ENCODE peak calls at places on chromosomes 12 and 14, in seven cellular contexts. I is cardiac muscle cell; C is NCI-H774; O is NCI-H1105 treated with DMSO at 0.1 percent for 48 hours; E is SJSA1; A is activated CD8-positive, alpha-beta memory T cell treated with anti-CD3 and anti-CD28 coated beads for 48 hours; D is activated gamma-delta T cell treated with Interleukin-2 at 50 U/mL for 16 hours. Q is an unnamed sample.

GRCh38 chr12:121858662-121859572 is at the start of gene HPD:
- DNase-seq in C (no peak), E (peak; percentile 46), A (no peak), D (no peak), I (no peak), O (no peak), Q (no peak)

GRCh38 chr12:28114488-28114887 is 75.8 kb upstream of the CCDC91 start:
- DNase-seq in C (no peak), A (no peak), O (no peak), E (peak; percentile 58), D (no peak), I (no peak), Q (no peak)

GRCh38 chr12:9707864-9708808 is 24.8 kb downstream of the CLECL1 start:
- DNase-seq in C (peak; percentile 9), I (peak; percentile 35), A (no peak), O (peak; percentile 51), D (peak; percentile 66), E (peak; percentile 40), Q (peak; percentile 1)

GRCh38 chr14:90970167-90970600 is 90.3 kb downstream of the RPS6KA5 start:
- DNase-seq in D (no peak), O (no peak), I (no peak), C (no peak), A (no peak), E (no peak), Q (no peak)

GRCh38 chr12:57109207-57110160 is 1.7 kb downstream of the STAT6 start:
- DNase-seq in A (no peak), D (no peak), E (no peak), C (no peak), O (no peak), I (no peak), Q (no peak)

GRCh38 chr12:40225337-40225983 is 663 bp downstream of the LRRK2 start:
- DNase-seq in C (no peak), O (no peak), I (no peak), E (no peak), A (no peak), D (no peak), Q (no peak)

GRCh38 chr14:101473045-101473729 is 88.1 kb upstream of the DIO3 start:
- DNase-seq in D (no peak), O (no peak), C (no peak), A (no peak), E (no peak), I (no peak), Q (no peak)

GRCh38 chr12:87094356-87094755 is 838.2 kb upstream of the MGAT4C start:
- DNase-seq in C (no peak), E (no peak), D (no peak), A (no peak), O (no peak), I (no peak), Q (no peak)

GRCh38 chr14:76773188-76773885 is 12.1 kb downstream of the VASH1 start:
- DNase-seq in E (peak; percentile 18), C (no peak), A (no peak), O (no peak), I (no peak), D (no peak), Q (no peak)

Q was measured in SHP77.